ENCODE peak calls at places on chromosomes 5 and 9, in ten cellular contexts. One of them, this sample, is unnamed.

GRCh38 chr5:57383093-57383861 is 99.3 kb downstream of the ACTBL2 start:
- DNase-seq in tibial artery: no peak
- DNase-seq in brain microvascular endothelial cell: peak
- DNase-seq in mesothelial cell of epicardium: no peak
- DNase-seq in fibroblast of mammary gland: peak
- DNase-seq in fibroblast of villous mesenchyme: peak
- DNase-seq in nephron progenitor cell: no peak
- DNase-seq in fibroblast of lung: peak
- DNase-seq in K562: peak
- DNase-seq in MCF 10A: peak
- DNase-seq in this sample: peak

GRCh38 chr5:1343931-1344901 is 683 bp downstream of the CLPTM1L start:
- DNase-seq in tibial artery: no peak
- DNase-seq in mesothelial cell of epicardium: no peak
- DNase-seq in fibroblast of lung: peak
- DNase-seq in fibroblast of villous mesenchyme: peak
- DNase-seq in MCF 10A: no peak
- DNase-seq in K562: peak
- DNase-seq in fibroblast of mammary gland: peak
- DNase-seq in brain microvascular endothelial cell: no peak
- DNase-seq in nephron progenitor cell: peak
- DNase-seq in this sample: no peak

GRCh38 chr9:93669116-93669957 is 93.0 kb downstream of the PHF2 start:
- DNase-seq in fibroblast of lung: no peak
- DNase-seq in K562: no peak
- DNase-seq in MCF 10A: no peak
- DNase-seq in mesothelial cell of epicardium: peak
- DNase-seq in fibroblast of mammary gland: no peak
- DNase-seq in nephron progenitor cell: no peak
- DNase-seq in tibial artery: peak
- DNase-seq in fibroblast of villous mesenchyme: no peak
- DNase-seq in brain microvascular endothelial cell: no peak
- DNase-seq in this sample: no peak

GRCh38 chr5:107864793-107865192 is 194.1 kb upstream of the EFNA5 start:
- DNase-seq in K562: no peak
- DNase-seq in nephron progenitor cell: no peak
- DNase-seq in MCF 10A: no peak
- DNase-seq in brain microvascular endothelial cell: no peak
- DNase-seq in mesothelial cell of epicardium: no peak
- DNase-seq in fibroblast of lung: peak
- DNase-seq in tibial artery: no peak
- DNase-seq in fibroblast of villous mesenchyme: peak
- DNase-seq in fibroblast of mammary gland: peak
- DNase-seq in this sample: no peak

GRCh38 chr5:20601678-20602100 is 613.7 kb upstream of the CDH18 start:
- DNase-seq in brain microvascular endothelial cell: peak
- DNase-seq in MCF 10A: peak
- DNase-seq in fibroblast of villous mesenchyme: no peak
- DNase-seq in K562: no peak
- DNase-seq in fibroblast of lung: peak
- DNase-seq in mesothelial cell of epicardium: no peak
- DNase-seq in fibroblast of mammary gland: peak
- DNase-seq in nephron progenitor cell: no peak
- DNase-seq in tibial artery: no peak
- DNase-seq in this sample: no peak

GRCh38 chr9:134739660-134739968 is 98.0 kb downstream of the COL5A1 start:
- DNase-seq in fibroblast of villous mesenchyme: no peak
- DNase-seq in MCF 10A: no peak
- DNase-seq in fibroblast of lung: no peak
- DNase-seq in mesothelial cell of epicardium: no peak
- DNase-seq in brain microvascular endothelial cell: no peak
- DNase-seq in K562: no peak
- DNase-seq in nephron progenitor cell: no peak
- DNase-seq in tibial artery: no peak
- DNase-seq in fibroblast of mammary gland: no peak
- DNase-seq in this sample: no peak

GRCh38 chr9:2720179-2720654 is 2.9 kb downstream of the KCNV2 start:
- DNase-seq in K562: no peak
- DNase-seq in tibial artery: no peak
- DNase-seq in brain microvascular endothelial cell: no peak
- DNase-seq in MCF 10A: no peak
- DNase-seq in nephron progenitor cell: no peak
- DNase-seq in fibroblast of lung: no peak
- DNase-seq in fibroblast of mammary gland: no peak
- DNase-seq in mesothelial cell of epicardium: no peak
- DNase-seq in fibroblast of villous mesenchyme: no peak
- DNase-seq in this sample: no peak

GRCh38 chr5:117486879-117487391 is 912.3 kb upstream of the SEMA6A start:
- DNase-seq in fibroblast of villous mesenchyme: no peak
- DNase-seq in MCF 10A: peak
- DNase-seq in fibroblast of mammary gland: no peak
- DNase-seq in K562: no peak
- DNase-seq in mesothelial cell of epicardium: no peak
- DNase-seq in nephron progenitor cell: no peak
- DNase-seq in fibroblast of lung: no peak
- DNase-seq in brain microvascular endothelial cell: no peak
- DNase-seq in tibial artery: no peak
- DNase-seq in this sample: no peak

GRCh38 chr5:32837211-32837610 is 126.1 kb downstream of the NPR3 start:
- DNase-seq in fibroblast of mammary gland: peak
- DNase-seq in fibroblast of villous mesenchyme: no peak
- DNase-seq in K562: no peak
- DNase-seq in tibial artery: no peak
- DNase-seq in mesothelial cell of epicardium: no peak
- DNase-seq in brain microvascular endothelial cell: no peak
- DNase-seq in nephron progenitor cell: no peak
- DNase-seq in fibroblast of lung: no peak
- DNase-seq in MCF 10A: peak
- DNase-seq in this sample: no peak

GRCh38 chr9:95284667-95285066 is 32.8 kb downstream of the FANCC start:
- DNase-seq in MCF 10A: no peak
- DNase-seq in tibial artery: no peak
- DNase-seq in fibroblast of villous mesenchyme: no peak
- DNase-seq in mesothelial cell of epicardium: no peak
- DNase-seq in K562: no peak
- DNase-seq in nephron progenitor cell: no peak
- DNase-seq in fibroblast of mammary gland: no peak
- DNase-seq in brain microvascular endothelial cell: no peak
- DNase-seq in fibroblast of lung: no peak
- DNase-seq in this sample: no peak

GRCh38 chr5:318931-319601 is 2.4 kb upstream of the AHRR start:
- DNase-seq in K562: no peak
- DNase-seq in MCF 10A: no peak
- DNase-seq in tibial artery: no peak
- DNase-seq in brain microvascular endothelial cell: no peak
- DNase-seq in mesothelial cell of epicardium: no peak
- DNase-seq in fibroblast of lung: no peak
- DNase-seq in fibroblast of mammary gland: no peak
- DNase-seq in fibroblast of villous mesenchyme: no peak
- DNase-seq in nephron progenitor cell: no peak
- DNase-seq in this sample: no peak

GRCh38 chr9:98410185-98410697 is 154.8 kb upstream of the TBC1D2 start:
- DNase-seq in fibroblast of mammary gland: peak
- DNase-seq in fibroblast of lung: peak
- DNase-seq in brain microvascular endothelial cell: peak
- DNase-seq in mesothelial cell of epicardium: peak
- DNase-seq in tibial artery: no peak
- DNase-seq in K562: peak
- DNase-seq in nephron progenitor cell: peak
- DNase-seq in MCF 10A: peak
- DNase-seq in fibroblast of villous mesenchyme: peak
- DNase-seq in this sample: peak

GRCh38 chr9:86303316-86303975 is 21.1 kb upstream of the ISCA1 start:
- DNase-seq in fibroblast of mammary gland: peak
- DNase-seq in K562: peak
- DNase-seq in mesothelial cell of epicardium: no peak
- DNase-seq in MCF 10A: peak
- DNase-seq in tibial artery: no peak
- DNase-seq in fibroblast of lung: peak
- DNase-seq in nephron progenitor cell: no peak
- DNase-seq in brain microvascular endothelial cell: no peak
- DNase-seq in fibroblast of villous mesenchyme: peak
- DNase-seq in this sample: no peak

GRCh38 chr5:124060413-124061095 is 548.6 kb downstream of the CSNK1G3 start:
- DNase-seq in fibroblast of villous mesenchyme: no peak
- DNase-seq in tibial artery: no peak
- DNase-seq in K562: no peak
- DNase-seq in fibroblast of mammary gland: no peak
- DNase-seq in mesothelial cell of epicardium: no peak
- DNase-seq in MCF 10A: no peak
- DNase-seq in nephron progenitor cell: no peak
- DNase-seq in brain microvascular endothelial cell: no peak
- DNase-seq in fibroblast of lung: no peak
- DNase-seq in this sample: no peak

GRCh38 chr9:2729721-2730120 is 12.4 kb downstream of the KCNV2 start:
- DNase-seq in fibroblast of mammary gland: peak
- DNase-seq in brain microvascular endothelial cell: no peak
- DNase-seq in fibroblast of villous mesenchyme: no peak
- DNase-seq in mesothelial cell of epicardium: no peak
- DNase-seq in MCF 10A: no peak
- DNase-seq in fibroblast of lung: no peak
- DNase-seq in tibial artery: no peak
- DNase-seq in nephron progenitor cell: no peak
- DNase-seq in K562: no peak
- DNase-seq in this sample: no peak

DNA sequence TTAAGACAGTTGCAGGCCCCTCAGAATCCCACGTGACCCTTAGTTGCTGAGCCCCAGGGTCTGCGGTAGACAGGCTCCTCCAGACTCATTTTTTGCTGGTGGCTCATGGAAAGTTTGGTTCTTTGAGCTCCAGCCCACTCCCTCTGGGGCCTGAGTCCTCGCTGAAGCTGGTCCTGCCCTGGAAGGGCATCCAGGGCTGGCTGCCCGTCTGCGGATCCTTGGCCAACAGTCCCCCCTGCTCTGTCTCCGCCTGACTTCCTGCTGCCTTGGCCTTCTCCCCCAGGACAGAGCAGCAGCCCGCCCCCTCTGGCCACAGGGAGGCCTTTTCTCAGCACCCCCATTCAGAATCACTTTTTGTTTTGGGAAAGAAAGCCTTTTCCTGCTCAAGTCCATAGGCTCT is 24.4 kb downstream of the SLC6A7 start:
- DNase-seq in brain microvascular endothelial cell: no peak
- DNase-seq in fibroblast of villous mesenchyme: peak
- DNase-seq in tibial artery: peak
- DNase-seq in MCF 10A: no peak
- DNase-seq in nephron progenitor cell: no peak
- DNase-seq in K562: no peak
- DNase-seq in mesothelial cell of epicardium: no peak
- DNase-seq in fibroblast of mammary gland: peak
- DNase-seq in fibroblast of lung: peak
- DNase-seq in this sample: peak
- TF ChIP-seq CTCF in brain microvascular endothelial cell: peak
- TF ChIP-seq CTCF in fibroblast of villous mesenchyme: peak
- TF ChIP-seq CTCF in tibial artery: peak
- TF ChIP-seq CTCF in MCF 10A: no peak
- TF ChIP-seq CTCF in nephron progenitor cell: no peak
- TF ChIP-seq CTCF in K562: peak
- TF ChIP-seq CTCF in mesothelial cell of epicardium: no peak
- TF ChIP-seq CTCF in fibroblast of mammary gland: peak
- TF ChIP-seq CTCF in fibroblast of lung: peak
- TF ChIP-seq CTCF in this sample: peak

GRCh38 chr5:177178905-177179304 is 45.3 kb downstream of the NSD1 start:
- DNase-seq in fibroblast of villous mesenchyme: no peak
- DNase-seq in brain microvascular endothelial cell: no peak
- DNase-seq in nephron progenitor cell: no peak
- DNase-seq in tibial artery: no peak
- DNase-seq in MCF 10A: no peak
- DNase-seq in fibroblast of mammary gland: no peak
- DNase-seq in fibroblast of lung: no peak
- DNase-seq in mesothelial cell of epicardium: no peak
- DNase-seq in K562: no peak
- DNase-seq in this sample: no peak
- TF ChIP-seq CTCF in fibroblast of villous mesenchyme: no peak
- TF ChIP-seq CTCF in brain microvascular endothelial cell: no peak
- TF ChIP-seq CTCF in nephron progenitor cell: no peak
- TF ChIP-seq CTCF in tibial artery: no peak
- TF ChIP-seq CTCF in MCF 10A: no peak
- TF ChIP-seq CTCF in fibroblast of mammary gland: no peak
- TF ChIP-seq CTCF in fibroblast of lung: no peak
- TF ChIP-seq CTCF in mesothelial cell of epicardium: no peak
- TF ChIP-seq CTCF in K562: no peak
- TF ChIP-seq CTCF in this sample: no peak

DNA sequence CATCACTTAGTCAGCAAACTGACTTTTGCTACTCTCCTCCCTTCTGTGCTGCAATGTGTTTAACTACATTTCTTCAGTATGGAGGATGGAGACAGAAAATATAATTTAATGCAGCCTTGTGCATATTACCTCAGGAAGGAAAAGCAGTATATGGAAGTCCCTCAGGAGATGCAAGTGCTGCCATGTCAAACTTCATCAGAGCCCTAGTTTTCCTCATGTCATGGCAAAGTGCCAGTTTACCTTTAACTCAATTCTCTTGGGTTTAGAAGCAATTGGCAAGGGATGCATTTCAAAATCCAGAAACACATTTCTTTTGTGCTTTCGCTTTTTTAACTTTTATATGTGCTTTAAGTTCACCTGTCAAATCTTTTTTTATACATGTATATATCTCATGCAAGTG is 365.4 kb downstream of the ISL1 start:
- DNase-seq in brain microvascular endothelial cell: no peak
- DNase-seq in MCF 10A: no peak
- DNase-seq in mesothelial cell of epicardium: no peak
- DNase-seq in fibroblast of lung: no peak
- DNase-seq in tibial artery: no peak
- DNase-seq in fibroblast of mammary gland: no peak
- DNase-seq in K562: no peak
- DNase-seq in fibroblast of villous mesenchyme: no peak
- DNase-seq in nephron progenitor cell: no peak
- DNase-seq in this sample: no peak
- TF ChIP-seq CTCF in brain microvascular endothelial cell: no peak
- TF ChIP-seq CTCF in MCF 10A: no peak
- TF ChIP-seq CTCF in mesothelial cell of epicardium: no peak
- TF ChIP-seq CTCF in fibroblast of lung: no peak
- TF ChIP-seq CTCF in tibial artery: no peak
- TF ChIP-seq CTCF in fibroblast of mammary gland: no peak
- TF ChIP-seq CTCF in K562: no peak
- TF ChIP-seq CTCF in fibroblast of villous mesenchyme: no peak
- TF ChIP-seq CTCF in nephron progenitor cell: no peak
- TF ChIP-seq CTCF in this sample: no peak

DNA sequence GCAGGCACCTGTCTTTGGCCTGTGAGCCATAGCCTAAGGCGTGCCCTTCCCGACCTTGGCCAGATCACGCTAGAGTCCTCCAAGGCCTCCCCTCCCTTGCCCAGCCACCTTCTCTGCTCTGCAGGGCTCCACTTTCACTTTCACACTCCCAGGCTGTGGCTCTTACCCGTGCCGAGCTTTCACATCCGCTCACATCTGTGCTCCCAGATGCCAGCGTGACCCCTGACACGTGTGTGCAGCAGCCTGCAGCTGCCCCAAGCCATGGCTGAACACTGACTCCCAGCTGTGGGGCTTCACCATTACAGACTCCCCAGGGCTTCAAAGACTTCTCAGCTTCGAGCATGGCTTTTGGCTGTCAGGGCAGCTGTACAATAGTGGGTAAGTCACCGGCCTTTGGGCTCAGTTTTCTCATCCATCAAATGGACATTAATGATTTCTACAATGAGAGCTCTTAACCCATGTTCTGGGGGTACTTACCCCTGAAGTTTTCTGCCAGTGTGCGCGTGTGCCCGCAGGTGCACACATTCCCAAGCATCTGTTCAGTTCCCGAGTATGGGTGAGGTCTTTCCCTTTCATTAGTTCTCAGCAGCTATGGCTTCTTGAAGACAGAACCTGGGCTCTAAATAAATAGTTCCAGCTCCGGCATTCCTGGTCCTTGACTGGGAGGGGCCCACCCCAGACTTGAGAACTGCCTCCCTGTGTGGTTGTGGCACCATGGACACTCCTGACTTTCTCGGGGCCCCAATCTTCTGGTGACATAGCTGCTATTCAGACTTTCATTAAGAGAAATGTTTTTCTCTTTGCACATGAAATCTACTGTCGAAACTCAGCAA is 118.6 kb downstream of the RGS3 start:
- DNase-seq in brain microvascular endothelial cell: peak
- DNase-seq in fibroblast of mammary gland: peak
- DNase-seq in tibial artery: peak
- DNase-seq in fibroblast of lung: no peak
- DNase-seq in mesothelial cell of epicardium: no peak
- DNase-seq in MCF 10A: peak
- DNase-seq in K562: no peak
- DNase-seq in fibroblast of villous mesenchyme: peak
- DNase-seq in nephron progenitor cell: peak
- DNase-seq in this sample: peak
- TF ChIP-seq CTCF in brain microvascular endothelial cell: peak
- TF ChIP-seq CTCF in fibroblast of mammary gland: no peak
- TF ChIP-seq CTCF in tibial artery: peak
- TF ChIP-seq CTCF in fibroblast of lung: peak
- TF ChIP-seq CTCF in mesothelial cell of epicardium: no peak
- TF ChIP-seq CTCF in MCF 10A: no peak
- TF ChIP-seq CTCF in K562: no peak
- TF ChIP-seq CTCF in fibroblast of villous mesenchyme: peak
- TF ChIP-seq CTCF in nephron progenitor cell: no peak
- TF ChIP-seq CTCF in this sample: peak

This sample was measured in HFFc6.